ENCODE peak calls at places on chromosomes 5 and 9, in ten cellular contexts. H, B, P, T, X, G, Z, J, M and E are unnamed samples.
A peak's percentile ranks its signal among the peaks of the same experiment; 100 is the strongest.

GRCh38 chr5:59221769-59222168 is 638.9 kb downstream of the RAB3C start:
- DNase-seq in P (no peak), J (no peak), T (no peak), H (no peak), G (no peak), B (no peak), X (no peak), Z (no peak), M (no peak), E (no peak)

GRCh38 chr5:5371005-5371404 is 51.5 kb upstream of the ICE1 start:
- DNase-seq in X (no peak), G (no peak), T (no peak), Z (no peak), P (no peak), J (no peak), M (no peak), B (no peak), H (no peak), E (no peak)

GRCh38 chr5:139494256-139494655 is 11.7 kb upstream of the STING1 start:
- DNase-seq in B (no peak), Z (no peak), T (no peak), X (no peak), H (no peak), J (no peak), P (no peak), M (no peak), G (no peak), E (no peak)

GRCh38 chr9:80560976-80561375 is 989.2 kb downstream of the TLE4 start:
- DNase-seq in J (no peak), B (no peak), P (no peak), M (no peak), X (no peak), G (no peak), T (no peak), Z (no peak), H (no peak), E (no peak)

GRCh38 chr9:108047264-108047663 is 557.7 kb upstream of the KLF4 start:
- DNase-seq in Z (no peak), H (no peak), X (no peak), J (no peak), P (no peak), M (no peak), T (no peak), B (no peak), G (no peak), E (no peak)

GRCh38 chr5:140575309-140575708 is 10.7 kb downstream of the SLC35A4 start:
- DNase-seq in B (peak; percentile 55), Z (peak; percentile 74), J (peak; percentile 76), M (no peak), H (peak; percentile 79), X (peak; percentile 61), G (no peak), T (peak; percentile 71), P (peak; percentile 40), E (no peak)

GRCh38 chr5:59126665-59127354 is 543.9 kb downstream of the RAB3C start:
- DNase-seq in B (no peak), X (peak; percentile 87), Z (no peak), J (no peak), P (no peak), G (no peak), H (no peak), T (no peak), M (no peak), E (no peak)

GRCh38 chr9:3409453-3409852 is 116.3 kb downstream of the RFX3 start:
- DNase-seq in G (no peak), T (no peak), P (no peak), M (no peak), B (no peak), Z (no peak), J (no peak), X (no peak), H (no peak), E (no peak)

GRCh38 chr9:15736569-15736968 is 183.7 kb downstream of the CCDC171 start:
- DNase-seq in G (no peak), J (no peak), H (no peak), X (no peak), T (no peak), Z (no peak), M (no peak), B (no peak), P (no peak), E (no peak)

GRCh38 chr5:181120311-181120710 is 10.7 kb downstream of the OR2V1 start:
- DNase-seq in H (no peak), B (no peak), M (no peak), T (no peak), G (no peak), J (no peak), Z (no peak), P (no peak), X (no peak), E (no peak)

GRCh38 chr5:137791803-137792202 is 37.6 kb upstream of the HNRNPA0 start:
- DNase-seq in P (no peak), J (no peak), H (no peak), G (no peak), B (no peak), M (no peak), Z (no peak), X (peak; percentile 5), T (no peak), E (no peak)

GRCh38 chr9:68530618-68531017 is 10.1 kb downstream of the TMEM252 start:
- DNase-seq in H (peak; percentile 87), T (peak; percentile 85), Z (peak; percentile 63), J (peak; percentile 80), X (peak; percentile 18), G (no peak), B (peak; percentile 61), P (no peak), M (no peak), E (peak; percentile 54)

GRCh38 chr5:103582364-103582763 is 19.8 kb upstream of the NUDT12 start:
- DNase-seq in J (peak; percentile 35), Z (no peak), B (no peak), M (no peak), T (peak; percentile 20), X (peak; percentile 59), G (no peak), P (no peak), H (no peak), E (no peak)

GRCh38 chr5:14414007-14414406 is 167.6 kb upstream of the OTULINL start:
- DNase-seq in Z (no peak), M (no peak), X (no peak), G (no peak), H (no peak), J (no peak), B (no peak), P (no peak), T (no peak), E (peak; percentile 13)

GRCh38 chr5:36177154-36177553 is 25.2 kb downstream of the SKP2 start:
- DNase-seq in G (no peak), X (no peak), T (no peak), H (no peak), J (no peak), Z (no peak), B (no peak), P (no peak), M (no peak), E (no peak)
- TF ChIP-seq EP300 in G (no peak), X (no peak), T (no peak), H (no peak), J (no peak), Z (no peak), B (no peak), P (no peak), M (no peak), E (no peak)

DNA sequence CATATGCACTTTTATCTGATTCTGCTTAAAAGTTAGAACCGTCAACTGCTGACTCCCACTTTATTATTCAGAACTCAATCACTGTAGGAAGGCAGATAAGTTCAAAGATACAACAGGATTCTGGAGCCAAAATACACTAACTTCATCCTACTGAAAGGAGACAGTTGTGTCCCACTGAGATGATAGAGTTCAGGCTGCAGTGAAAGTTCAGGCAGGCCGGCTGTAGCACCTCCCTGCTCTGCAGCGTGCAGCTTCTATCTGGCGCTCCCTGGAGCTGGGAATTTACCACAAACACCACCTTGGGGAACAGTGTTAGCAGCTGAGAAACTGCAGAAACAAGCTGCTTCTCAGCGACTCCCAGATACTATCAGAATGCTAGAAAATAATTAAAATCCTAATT is 52.5 kb upstream of the CNTLN start:
- DNase-seq in M (no peak), T (no peak), G (no peak), P (peak; percentile 18), Z (no peak), J (no peak), X (peak; percentile 29), H (peak; percentile 73), B (no peak), E (peak; percentile 47)
- TF ChIP-seq EP300 in M (no peak), T (no peak), G (no peak), P (no peak), Z (no peak), J (no peak), X (no peak), H (no peak), B (no peak), E (no peak)

DNA sequence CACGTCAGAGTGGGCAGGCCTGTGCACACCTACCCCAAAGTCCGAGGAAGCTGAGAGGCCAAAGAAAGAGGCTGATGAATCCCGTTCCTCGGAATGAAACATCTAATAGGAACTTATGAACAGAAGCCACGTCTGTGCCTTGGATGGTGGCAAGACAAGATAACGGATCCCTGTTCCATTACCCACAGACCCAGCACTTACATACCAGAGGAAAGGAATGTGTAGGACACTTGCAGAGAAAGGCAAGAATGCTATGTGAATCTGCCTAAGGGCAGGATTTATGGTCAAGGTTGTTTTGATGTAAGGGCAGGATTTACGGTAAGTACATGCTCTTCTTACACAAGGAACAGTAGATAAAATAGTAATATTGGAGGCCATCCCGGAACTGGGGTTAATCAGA is 93.2 kb downstream of the WDR41 start:
- DNase-seq in P (no peak), M (no peak), G (no peak), B (no peak), T (no peak), Z (no peak), J (no peak), H (no peak), X (no peak), E (no peak)
- TF ChIP-seq EP300 in P (no peak), M (no peak), G (no peak), B (no peak), T (no peak), Z (no peak), J (no peak), H (no peak), X (no peak), E (no peak)

GRCh38 chr5:75885321-75885720 is 168.1 kb upstream of the POC5 start:
- DNase-seq in Z (no peak), X (no peak), J (no peak), P (no peak), H (no peak), M (peak; percentile 55), G (no peak), T (no peak), B (no peak), E (no peak)

GRCh38 chr5:75891020-75891419 is 173.8 kb upstream of the POC5 start:
- DNase-seq in G (no peak), M (peak; percentile 4), J (no peak), P (no peak), B (no peak), T (no peak), H (no peak), Z (no peak), X (no peak), E (no peak)

GRCh38 chr5:75890546-75890945 is 173.3 kb upstream of the POC5 start:
- DNase-seq in X (no peak), T (no peak), M (peak; percentile 47), H (no peak), B (no peak), P (no peak), G (no peak), J (no peak), Z (no peak), E (no peak)

GRCh38 chr5:75885849-75886596 is 168.8 kb upstream of the POC5 start:
- DNase-seq in G (no peak), X (no peak), J (no peak), T (no peak), P (no peak), H (no peak), M (peak; percentile 77), B (no peak), Z (no peak), E (no peak)

GRCh38 chr5:75886706-75887105 is 169.5 kb upstream of the POC5 start:
- DNase-seq in Z (no peak), G (no peak), M (no peak), T (no peak), H (no peak), J (no peak), X (no peak), B (no peak), P (no peak), E (no peak)
- TF ChIP-seq EP300 in Z (no peak), G (no peak), M (no peak), T (no peak), H (no peak), J (no peak), X (no peak), B (no peak), P (no peak), E (no peak)